ENCODE peak calls at places on chromosomes 1 and 21, in six cellular contexts. J is H1, Q is IMR-90, W is mesenchymal stem cell, C is neuronal stem cell, A is H9. K is an unnamed sample.

GRCh38 chr1:53375440-53375839 is 47.6 kb upstream of the LRP8 start:
- DNase-seq in J (peak; percentile 45), Q (no peak), W (no peak), C (no peak), A (peak; percentile 32), K (no peak)

GRCh38 chr1:21818661-21819060 is 6.6 kb downstream of the LDLRAD2 start:
- DNase-seq in J (no peak), Q (no peak), W (peak; percentile 26), C (peak; percentile 15), A (peak; percentile 84), K (peak; percentile 59)

GRCh38 chr1:52002038-52002917 is 11.8 kb upstream of the RAB3B start:
- DNase-seq in J (peak; percentile 65), Q (peak; percentile 95), W (peak; percentile 89), C (peak; percentile 88), A (peak; percentile 72), K (peak; percentile 94)

GRCh38 chr1:53442297-53442696 is 16.9 kb upstream of the DMRTB1 start:
- DNase-seq in J (peak; percentile 41), Q (peak; percentile 65), W (peak; percentile 65), C (no peak), A (no peak), K (peak; percentile 95)

GRCh38 chr1:173853074-173853473 is 14.7 kb downstream of the GAS5 start:
- DNase-seq in J (no peak), Q (peak; percentile 88), W (peak; percentile 93), C (peak; percentile 48), A (peak; percentile 57), K (peak; percentile 99)

GRCh38 chr21:43024737-43025136 is 50.4 kb downstream of the PKNOX1 start:
- DNase-seq in J (no peak), Q (no peak), W (no peak), C (no peak), A (no peak), K (no peak)

GRCh38 chr1:31571340-31572295 is 4.7 kb upstream of the TINAGL1 start:
- DNase-seq in J (peak; percentile 32), Q (no peak), W (no peak), C (no peak), A (no peak), K (no peak)

GRCh38 chr1:244444854-244445253 is 6.9 kb downstream of the ADSS2 start:
- DNase-seq in J (no peak), Q (no peak), W (peak; percentile 24), C (no peak), A (no peak), K (peak; percentile 49)

GRCh38 chr21:42209801-42210479 is 9.0 kb upstream of the ABCG1 start:
- DNase-seq in J (no peak), Q (no peak), W (peak; percentile 33), C (no peak), A (no peak), K (peak; percentile 59)

GRCh38 chr1:22288593-22289241 is 145.8 kb upstream of the WNT4 start:
- DNase-seq in J (peak; percentile 32), Q (no peak), W (peak; percentile 58), C (no peak), A (no peak), K (no peak)

GRCh38 chr21:31176725-31177124 is 138.4 kb upstream of the KRTAP19-8 start:
- DNase-seq in J (no peak), Q (no peak), W (no peak), C (no peak), A (no peak), K (no peak)

GRCh38 chr21:29867796-29868195 is 72.0 kb downstream of the GRIK1 start:
- DNase-seq in J (no peak), Q (no peak), W (no peak), C (no peak), A (no peak), K (no peak)

GRCh38 chr1:175176246-175176645 is 16.3 kb downstream of the KIAA0040 start:
- DNase-seq in J (no peak), Q (no peak), W (no peak), C (no peak), A (no peak), K (no peak)

GRCh38 chr1:12204140-12204539 is 25.7 kb upstream of the VPS13D start:
- DNase-seq in J (no peak), Q (no peak), W (no peak), C (no peak), A (no peak), K (no peak)

GRCh38 chr1:210573141-210573540 is 244.4 kb downstream of the HHAT start:
- DNase-seq in J (no peak), Q (no peak), W (no peak), C (no peak), A (no peak), K (no peak)

GRCh38 chr1:46529031-46529630 is 22.3 kb downstream of the KNCN start:
- DNase-seq in J (no peak), Q (no peak), W (no peak), C (no peak), A (no peak), K (no peak)

GRCh38 chr21:41933259-41934079 is 20.3 kb downstream of the C2CD2 start:
- DNase-seq in J (no peak), Q (peak; percentile 56), W (peak; percentile 66), C (no peak), A (no peak), K (no peak)

GRCh38 chr1:177969109-177969508 is 749 bp downstream of the SEC16B start:
- DNase-seq in J (no peak), Q (no peak), W (no peak), C (no peak), A (no peak), K (no peak)

GRCh38 chr1:77057994-77058585 is 161.1 kb downstream of the PIGK start:
- DNase-seq in J (no peak), Q (no peak), W (no peak), C (no peak), A (no peak), K (no peak)

GRCh38 chr1:25820247-25821111 is 725 bp downstream of the MTFR1L start:
- DNase-seq in J (peak; percentile 74), Q (peak; percentile 61), W (peak; percentile 82), C (no peak), A (peak; percentile 71), K (peak; percentile 84)

GRCh38 chr1:170318736-170319135 is 173.0 kb downstream of the NTMT2 start:
- DNase-seq in J (no peak), Q (no peak), W (no peak), C (no peak), A (no peak), K (no peak)

GRCh38 chr1:198374288-198374687 is 166.2 kb downstream of the ATP6V1G3 start:
- DNase-seq in J (no peak), Q (no peak), W (no peak), C (no peak), A (no peak), K (peak; percentile 14)

GRCh38 chr1:198377702-198378101 is 162.8 kb downstream of the ATP6V1G3 start:
- DNase-seq in J (no peak), Q (no peak), W (no peak), C (no peak), A (no peak), K (no peak)

DNA sequence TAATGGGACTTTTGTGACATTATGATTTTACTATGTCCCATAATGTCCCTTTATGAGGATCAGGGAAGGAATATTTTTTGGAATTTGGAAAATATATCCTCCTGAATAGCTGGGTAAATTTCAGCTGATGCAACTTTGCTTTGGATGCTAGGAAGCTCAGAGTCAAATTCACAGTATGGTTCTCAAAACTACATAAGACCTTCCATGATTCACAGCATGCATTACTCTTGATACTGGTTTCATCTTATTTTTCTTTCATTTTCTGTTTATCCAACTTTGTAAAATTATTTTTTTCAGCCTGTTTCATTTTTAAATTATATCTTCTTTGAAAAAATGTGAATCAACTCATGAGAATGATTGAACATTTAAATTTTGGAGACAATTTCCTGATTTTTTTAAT is 160.2 kb downstream of the ATP6V1G3 start:
- DNase-seq in J (no peak), Q (no peak), W (no peak), C (no peak), A (no peak), K (no peak)
- H2BK15ac ChIP-seq in J (no peak overlapping the region), Q (no peak overlapping the region), W (no peak overlapping the region), C (no peak overlapping the region), A (no peak overlapping the region), K (no peak overlapping the region)

DNA sequence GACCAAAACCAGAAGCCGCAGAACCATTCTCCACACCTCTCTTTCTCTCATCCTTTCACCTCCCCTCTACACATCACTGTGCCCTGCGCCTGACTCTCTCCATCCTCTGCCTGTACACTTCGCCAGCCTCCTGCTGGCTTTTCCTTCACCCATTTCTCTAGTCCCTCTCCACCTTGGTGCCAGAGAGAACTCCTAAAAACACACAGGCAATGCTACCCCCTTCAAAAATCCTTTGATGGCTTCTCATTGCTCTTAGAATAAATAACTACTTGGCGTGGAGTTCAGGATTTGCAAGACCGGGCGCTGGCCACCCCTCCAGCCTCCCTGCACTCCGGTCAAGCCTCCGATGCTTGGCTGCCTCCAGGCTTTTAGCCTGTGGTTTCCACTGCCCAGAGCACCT is 8.6 kb downstream of the CRABP2 start:
- DNase-seq in J (no peak), Q (no peak), W (no peak), C (no peak), A (no peak), K (no peak)
- H2BK15ac ChIP-seq in J (no peak overlapping the region), Q (no peak overlapping the region), W (no peak overlapping the region), C (no peak overlapping the region), A (no peak overlapping the region), K (no peak overlapping the region)

GRCh38 chr1:155609515-155610256 is at the start of gene MSTO1:
- DNase-seq in J (peak; percentile 92), Q (peak; percentile 98), W (peak; percentile 99), C (peak; percentile 89), A (peak; percentile 97), K (peak; percentile 98)
- H2BK15ac ChIP-seq in J (no peak within 1 kb of the TSS), Q (peak within 1 kb of the TSS; percentile 10), W (no peak within 1 kb of the TSS), C (no peak within 1 kb of the TSS), A (peak within 1 kb of the TSS; percentile 13), K (no peak within 1 kb of the TSS)

GRCh38 chr1:158019177-158019868 is 25.9 kb downstream of the KIRREL1 start:
- DNase-seq in J (no peak), Q (peak; percentile 94), W (peak; percentile 97), C (peak; percentile 69), A (peak; percentile 82), K (peak; percentile 98)

GRCh38 chr1:158013840-158014520 is 20.5 kb downstream of the KIRREL1 start:
- DNase-seq in J (no peak), Q (peak; percentile 56), W (peak; percentile 56), C (peak; percentile 80), A (no peak), K (no peak)

GRCh38 chr1:158017800-158018595 is 24.6 kb downstream of the KIRREL1 start:
- DNase-seq in J (no peak), Q (no peak), W (no peak), C (no peak), A (no peak), K (no peak)

GRCh38 chr1:158014702-158015320 is 21.4 kb downstream of the KIRREL1 start:
- DNase-seq in J (no peak), Q (no peak), W (no peak), C (no peak), A (no peak), K (no peak)

DNA sequence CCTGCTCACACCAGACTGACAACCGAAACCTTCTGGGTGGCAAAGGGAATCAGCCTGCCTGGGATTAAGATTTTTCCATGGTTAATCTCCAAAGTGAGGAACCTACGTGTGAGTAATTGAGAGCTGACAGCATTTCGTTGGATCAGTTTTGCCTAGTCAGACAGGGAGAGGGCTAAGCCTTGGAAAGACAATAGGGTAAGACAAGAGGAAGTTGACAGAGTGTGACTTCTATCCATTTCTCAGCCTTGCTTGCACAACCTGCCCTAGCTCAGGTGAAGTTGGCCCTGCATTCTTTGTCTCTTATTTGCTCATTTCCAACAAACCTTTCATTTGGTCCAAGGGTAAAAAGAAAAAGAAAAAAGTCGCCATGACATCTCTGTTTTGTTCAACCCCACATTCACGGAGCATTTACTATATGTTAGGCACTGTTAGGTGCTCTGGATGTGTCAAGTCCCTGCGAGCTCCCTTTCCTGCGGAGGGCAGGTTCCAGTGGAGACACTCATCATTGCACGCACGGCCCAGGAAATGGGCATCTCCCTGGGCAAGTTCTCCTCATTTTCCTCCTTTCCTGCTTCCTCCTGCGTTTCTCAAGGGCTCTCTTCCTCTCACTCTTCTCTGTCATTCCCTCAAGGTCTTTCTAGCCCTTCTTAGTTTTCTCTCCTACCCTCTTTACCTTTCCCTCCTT is 23.3 kb downstream of the KIRREL1 start:
- DNase-seq in J (no peak), Q (no peak), W (no peak), C (no peak), A (no peak), K (peak; percentile 74)
- H2BK15ac ChIP-seq in J (peak overlapping the region; percentile 53), Q (peak overlapping the region; percentile 35), W (no peak overlapping the region), C (no peak overlapping the region), A (no peak overlapping the region), K (no peak overlapping the region)

K was measured in mesendoderm.